ENCODE peak calls at places on chromosomes 6 and 20, in ten cellular contexts. Z, K, W, H, U, C, E, T, R and S are unnamed samples.

GRCh38 chr20:57960803-57961575 is 251.2 kb upstream of the PMEPA1 start:
- DNase-seq in H (no peak), K (no peak), T (no peak), Z (no peak), C (no peak), R (no peak), E (no peak), W (no peak), U (no peak), S (no peak)

GRCh38 chr6:13807691-13808090 is 6.7 kb downstream of the MCUR1 start:
- DNase-seq in W (no peak), H (no peak), C (no peak), E (peak; percentile 13), Z (no peak), U (no peak), R (no peak), T (no peak), K (no peak), S (no peak)

GRCh38 chr6:147699637-147700036 is 191.1 kb downstream of the SAMD5 start:
- DNase-seq in E (peak; percentile 46), C (no peak), R (no peak), W (no peak), U (peak; percentile 47), K (no peak), H (no peak), Z (no peak), T (peak; percentile 91), S (no peak)

GRCh38 chr20:33444797-33445560 is 1.4 kb upstream of the SNTA1 start:
- DNase-seq in R (no peak), T (no peak), Z (no peak), U (no peak), E (no peak), C (no peak), K (no peak), H (no peak), W (no peak), S (peak; percentile 48)

GRCh38 chr20:32088759-32089158 is 20.8 kb upstream of the TM9SF4 start:
- DNase-seq in K (no peak), R (no peak), U (no peak), T (no peak), H (no peak), E (no peak), C (no peak), W (no peak), Z (no peak), S (no peak)

GRCh38 chr6:138568997-138569396 is 69.7 kb upstream of the NHSL1 start:
- DNase-seq in Z (no peak), C (no peak), U (no peak), T (no peak), K (no peak), W (no peak), H (no peak), E (no peak), R (no peak), S (no peak)

GRCh38 chr6:90028080-90028778 is 134.0 kb downstream of the GJA10 start:
- DNase-seq in T (no peak), C (no peak), Z (no peak), R (no peak), H (no peak), K (no peak), U (no peak), E (no peak), W (no peak), S (no peak)

GRCh38 chr20:53922901-53923314 is 147.5 kb downstream of the BCAS1 start:
- DNase-seq in C (no peak), K (no peak), T (no peak), R (peak; percentile 61), U (no peak), W (no peak), E (no peak), Z (no peak), H (no peak), S (no peak)

GRCh38 chr6:160520043-160520904 is 143.8 kb downstream of the LPA start:
- DNase-seq in E (no peak), U (peak; percentile 74), H (peak; percentile 51), T (peak; percentile 34), Z (peak; percentile 86), R (peak; percentile 74), K (peak; percentile 69), C (peak; percentile 65), W (peak; percentile 57), S (peak; percentile 89)

GRCh38 chr20:16528078-16528477 is 45.2 kb downstream of the KIF16B start:
- DNase-seq in K (no peak), W (no peak), R (no peak), E (peak; percentile 89), U (peak; percentile 97), Z (no peak), H (no peak), T (peak; percentile 96), C (no peak), S (peak; percentile 43)

GRCh38 chr6:160534050-160534696 is 129.9 kb downstream of the LPA start:
- DNase-seq in T (peak; percentile 24), E (no peak), R (peak; percentile 59), U (peak; percentile 60), Z (peak; percentile 70), H (no peak), W (peak; percentile 37), K (peak; percentile 45), C (peak; percentile 26), S (peak; percentile 74)

GRCh38 chr6:46642928-46643751 is 9.5 kb downstream of the CYP39A1 start:
- DNase-seq in W (no peak), U (peak; percentile 29), H (no peak), Z (no peak), R (no peak), E (no peak), C (no peak), K (no peak), T (no peak), S (no peak)

GRCh38 chr20:36312724-36313441 is 6.7 kb downstream of the DLGAP4 start:
- DNase-seq in K (no peak), Z (peak; percentile 37), W (no peak), E (no peak), U (no peak), T (no peak), C (no peak), H (no peak), R (no peak), S (peak; percentile 12)

GRCh38 chr20:25624500-25624939 is 706 bp upstream of the NANP start:
- DNase-seq in C (no peak), R (no peak), K (no peak), H (peak; percentile 44), T (no peak), U (peak; percentile 38), Z (no peak), E (no peak), W (no peak), S (no peak)

GRCh38 chr6:144661101-144661806 is 376.1 kb downstream of the UTRN start:
- DNase-seq in W (no peak), C (no peak), H (no peak), R (no peak), U (no peak), E (no peak), T (peak; percentile 42), K (no peak), Z (no peak), S (no peak)

GRCh38 chr20:61529354-61529753 is 277.3 kb downstream of the CDH4 start:
- DNase-seq in U (peak; percentile 63), Z (no peak), K (no peak), R (no peak), E (no peak), T (no peak), W (no peak), C (no peak), H (no peak), S (no peak)

GRCh38 chr20:36756482-36756881 is 10.6 kb upstream of the NDRG3 start:
- DNase-seq in U (no peak), Z (no peak), T (no peak), C (no peak), W (no peak), H (no peak), E (no peak), R (no peak), K (no peak), S (no peak)

GRCh38 chr6:41538556-41539182 is 7.5 kb upstream of the FOXP4 start:
- DNase-seq in Z (no peak), T (peak; percentile 13), W (no peak), E (no peak), R (no peak), C (no peak), U (no peak), K (no peak), H (no peak), S (no peak)

GRCh38 chr6:107280791-107281190 is 165.5 kb upstream of the BEND3 start:
- DNase-seq in H (no peak), U (no peak), K (no peak), Z (no peak), R (no peak), C (no peak), E (no peak), W (no peak), T (no peak), S (no peak)

GRCh38 chr20:50398471-50399002 is 111.6 kb upstream of the PTPN1 start:
- DNase-seq in W (no peak), K (no peak), T (no peak), R (no peak), H (no peak), U (no peak), E (no peak), C (no peak), Z (no peak), S (no peak)

GRCh38 chr20:53827996-53828672 is 234.5 kb upstream of the ZNF217 start:
- DNase-seq in T (peak; percentile 98), K (no peak), H (no peak), Z (peak; percentile 73), W (no peak), R (no peak), E (peak; percentile 100), C (no peak), U (peak; percentile 75), S (no peak)

GRCh38 chr6:76574746-76575145 is 502.3 kb upstream of the IMPG1 start:
- DNase-seq in U (no peak), H (no peak), E (no peak), K (no peak), R (no peak), T (no peak), Z (no peak), C (no peak), W (no peak), S (no peak)

GRCh38 chr6:33419580-33420492 is at the start of gene SYNGAP1:
- DNase-seq in Z (peak; percentile 93), U (no peak), K (no peak), W (no peak), T (peak; percentile 64), C (no peak), R (no peak), H (no peak), E (no peak), S (peak; percentile 75)

GRCh38 chr6:147000545-147001488 is 203.4 kb upstream of the STXBP5 start:
- DNase-seq in T (peak; percentile 79), R (no peak), Z (no peak), W (no peak), K (no peak), E (peak; percentile 30), H (no peak), C (no peak), U (no peak), S (no peak)

GRCh38 chr6:152233547-152234320 is 403.4 kb downstream of the SYNE1 start:
- DNase-seq in E (no peak), H (no peak), K (peak; percentile 54), U (no peak), T (no peak), R (no peak), W (no peak), Z (no peak), C (no peak), S (no peak)

GRCh38 chr20:55103188-55103587 is 627.8 kb downstream of the DOK5 start:
- DNase-seq in U (no peak), E (no peak), T (no peak), Z (no peak), W (no peak), C (no peak), K (no peak), H (no peak), R (no peak), S (no peak)

GRCh38 chr20:278181-278580 is 12.4 kb downstream of the C20orf96 start:
- DNase-seq in U (no peak), H (no peak), R (no peak), E (no peak), C (no peak), Z (no peak), K (no peak), T (no peak), W (no peak), S (peak; percentile 15)

GRCh38 chr20:34922654-34923381 is 32.8 kb downstream of the GSS start:
- DNase-seq in K (no peak), W (no peak), R (no peak), C (no peak), E (no peak), T (peak; percentile 83), H (no peak), U (peak; percentile 99), Z (no peak), S (no peak)